ENCODE peak calls at places on chromosomes 6 and 20, in six cellular contexts. One of them, this sample, is unnamed.
A peak's percentile ranks its signal among the peaks of the same experiment; 100 is the strongest.

GRCh38 chr6:128208078-128208477 is 307.2 kb upstream of the THEMIS start:
- DNase-seq in body of pancreas: no peak
- DNase-seq in Peyer's patch: no peak
- DNase-seq in CD4-positive, CD25-positive, alpha-beta regulatory T cell: no peak
- DNase-seq in uterus: no peak
- DNase-seq in spleen: no peak
- DNase-seq in this sample: no peak

GRCh38 chr20:23165307-23165750 is 79.2 kb upstream of the CD93 start:
- DNase-seq in Peyer's patch: peak; percentile 66
- DNase-seq in CD4-positive, CD25-positive, alpha-beta regulatory T cell: no peak
- DNase-seq in spleen: no peak
- DNase-seq in uterus: no peak
- DNase-seq in body of pancreas: no peak
- DNase-seq in this sample: no peak

GRCh38 chr6:35078896-35079295 is 62.2 kb downstream of the TCP11 start:
- DNase-seq in CD4-positive, CD25-positive, alpha-beta regulatory T cell: no peak
- DNase-seq in uterus: no peak
- DNase-seq in body of pancreas: no peak
- DNase-seq in spleen: no peak
- DNase-seq in Peyer's patch: peak; percentile 41
- DNase-seq in this sample: no peak

GRCh38 chr6:108666656-108667260 is 106.0 kb downstream of the FOXO3 start:
- DNase-seq in spleen: no peak
- DNase-seq in body of pancreas: no peak
- DNase-seq in uterus: no peak
- DNase-seq in CD4-positive, CD25-positive, alpha-beta regulatory T cell: no peak
- DNase-seq in Peyer's patch: no peak
- DNase-seq in this sample: no peak

GRCh38 chr6:98463038-98463437 is 371.3 kb upstream of the POU3F2 start:
- DNase-seq in body of pancreas: no peak
- DNase-seq in uterus: no peak
- DNase-seq in spleen: no peak
- DNase-seq in CD4-positive, CD25-positive, alpha-beta regulatory T cell: no peak
- DNase-seq in Peyer's patch: no peak
- DNase-seq in this sample: no peak

GRCh38 chr20:51700809-51701285 is 67.3 kb downstream of the ATP9A start:
- DNase-seq in Peyer's patch: no peak
- DNase-seq in CD4-positive, CD25-positive, alpha-beta regulatory T cell: no peak
- DNase-seq in uterus: no peak
- DNase-seq in body of pancreas: peak; percentile 47
- DNase-seq in spleen: no peak
- DNase-seq in this sample: no peak

GRCh38 chr20:19880256-19881079 is 122.4 kb downstream of the RIN2 start:
- DNase-seq in Peyer's patch: no peak
- DNase-seq in uterus: no peak
- DNase-seq in body of pancreas: no peak
- DNase-seq in spleen: no peak
- DNase-seq in CD4-positive, CD25-positive, alpha-beta regulatory T cell: no peak
- DNase-seq in this sample: no peak

GRCh38 chr6:30325150-30325872 is 1.4 kb upstream of the TRIM39 start:
- DNase-seq in CD4-positive, CD25-positive, alpha-beta regulatory T cell: peak; percentile 70
- DNase-seq in body of pancreas: peak; percentile 54
- DNase-seq in uterus: no peak
- DNase-seq in Peyer's patch: no peak
- DNase-seq in spleen: peak; percentile 86
- DNase-seq in this sample: no peak

GRCh38 chr6:106546322-106547052 is 82.8 kb downstream of the RTN4IP1 start:
- DNase-seq in Peyer's patch: no peak
- DNase-seq in CD4-positive, CD25-positive, alpha-beta regulatory T cell: no peak
- DNase-seq in spleen: no peak
- DNase-seq in body of pancreas: no peak
- DNase-seq in uterus: no peak
- DNase-seq in this sample: no peak

GRCh38 chr20:5510446-5510845 is 193.7 kb upstream of the PROKR2 start:
- DNase-seq in body of pancreas: no peak
- DNase-seq in uterus: no peak
- DNase-seq in spleen: no peak
- DNase-seq in Peyer's patch: no peak
- DNase-seq in CD4-positive, CD25-positive, alpha-beta regulatory T cell: no peak
- DNase-seq in this sample: no peak

GRCh38 chr6:127518710-127519468 is at the start of gene MTCL3:
- DNase-seq in uterus: no peak
- DNase-seq in CD4-positive, CD25-positive, alpha-beta regulatory T cell: no peak
- DNase-seq in spleen: no peak
- DNase-seq in body of pancreas: peak; percentile 36
- DNase-seq in Peyer's patch: no peak
- DNase-seq in this sample: no peak

GRCh38 chr20:35523298-35523888 is 6.1 kb downstream of the C20orf173 start:
- DNase-seq in body of pancreas: peak; percentile 21
- DNase-seq in CD4-positive, CD25-positive, alpha-beta regulatory T cell: no peak
- DNase-seq in Peyer's patch: no peak
- DNase-seq in uterus: no peak
- DNase-seq in spleen: no peak
- DNase-seq in this sample: no peak

GRCh38 chr6:80623066-80623815 is 516.8 kb downstream of the BCKDHB start:
- DNase-seq in CD4-positive, CD25-positive, alpha-beta regulatory T cell: no peak
- DNase-seq in uterus: no peak
- DNase-seq in body of pancreas: no peak
- DNase-seq in Peyer's patch: no peak
- DNase-seq in spleen: no peak
- DNase-seq in this sample: no peak

GRCh38 chr20:47730744-47731143 is 54.5 kb downstream of the SULF2 start:
- DNase-seq in uterus: no peak
- DNase-seq in body of pancreas: no peak
- DNase-seq in CD4-positive, CD25-positive, alpha-beta regulatory T cell: no peak
- DNase-seq in Peyer's patch: no peak
- DNase-seq in spleen: no peak
- DNase-seq in this sample: no peak

GRCh38 chr6:105389543-105389942 is 13.3 kb downstream of the PREP start:
- DNase-seq in Peyer's patch: no peak
- DNase-seq in body of pancreas: no peak
- DNase-seq in uterus: no peak
- DNase-seq in spleen: no peak
- DNase-seq in CD4-positive, CD25-positive, alpha-beta regulatory T cell: no peak
- DNase-seq in this sample: no peak

GRCh38 chr20:62818592-62819493 is 2.0 kb downstream of the COL9A3 start:
- DNase-seq in CD4-positive, CD25-positive, alpha-beta regulatory T cell: no peak
- DNase-seq in spleen: no peak
- DNase-seq in Peyer's patch: no peak
- DNase-seq in uterus: peak; percentile 65
- DNase-seq in body of pancreas: peak; percentile 70
- DNase-seq in this sample: no peak

GRCh38 chr6:154479388-154480143 is 30.9 kb downstream of the CNKSR3 start:
- DNase-seq in CD4-positive, CD25-positive, alpha-beta regulatory T cell: no peak
- DNase-seq in body of pancreas: no peak
- DNase-seq in spleen: peak; percentile 13
- DNase-seq in uterus: no peak
- DNase-seq in Peyer's patch: no peak
- DNase-seq in this sample: no peak
- H3K4me3 ChIP-seq in CD4-positive, CD25-positive, alpha-beta regulatory T cell: no peak overlapping the region
- H3K4me3 ChIP-seq in body of pancreas: no peak overlapping the region
- H3K4me3 ChIP-seq in spleen: no peak overlapping the region
- H3K4me3 ChIP-seq in uterus: peak overlapping the region; percentile 1
- H3K4me3 ChIP-seq in Peyer's patch: no peak overlapping the region
- H3K4me3 ChIP-seq in this sample: no peak overlapping the region

GRCh38 chr6:365835-366234 is 25.7 kb upstream of the IRF4 start:
- DNase-seq in uterus: no peak
- DNase-seq in CD4-positive, CD25-positive, alpha-beta regulatory T cell: no peak
- DNase-seq in spleen: peak; percentile 77
- DNase-seq in body of pancreas: no peak
- DNase-seq in Peyer's patch: peak; percentile 40
- DNase-seq in this sample: no peak
- H3K4me3 ChIP-seq in uterus: no peak overlapping the region
- H3K4me3 ChIP-seq in CD4-positive, CD25-positive, alpha-beta regulatory T cell: no peak overlapping the region
- H3K4me3 ChIP-seq in spleen: no peak overlapping the region
- H3K4me3 ChIP-seq in body of pancreas: no peak overlapping the region
- H3K4me3 ChIP-seq in Peyer's patch: no peak overlapping the region
- H3K4me3 ChIP-seq in this sample: no peak overlapping the region

GRCh38 chr6:155315516-155315871 is 1.2 kb upstream of the TFB1M start:
- DNase-seq in Peyer's patch: no peak
- DNase-seq in body of pancreas: no peak
- DNase-seq in spleen: no peak
- DNase-seq in uterus: no peak
- DNase-seq in CD4-positive, CD25-positive, alpha-beta regulatory T cell: no peak
- DNase-seq in this sample: no peak
- H3K4me3 ChIP-seq in Peyer's patch: no peak overlapping the region
- H3K4me3 ChIP-seq in body of pancreas: no peak overlapping the region
- H3K4me3 ChIP-seq in spleen: peak overlapping the region; percentile 94
- H3K4me3 ChIP-seq in uterus: peak overlapping the region; percentile 61
- H3K4me3 ChIP-seq in CD4-positive, CD25-positive, alpha-beta regulatory T cell: peak overlapping the region; percentile 97
- H3K4me3 ChIP-seq in this sample: no peak overlapping the region

GRCh38 chr20:8856668-8857067 is 212.2 kb upstream of the PLCB4 start:
- DNase-seq in body of pancreas: no peak
- DNase-seq in Peyer's patch: no peak
- DNase-seq in spleen: no peak
- DNase-seq in uterus: no peak
- DNase-seq in CD4-positive, CD25-positive, alpha-beta regulatory T cell: no peak
- DNase-seq in this sample: no peak

GRCh38 chr20:8853805-8854338 is 215.0 kb upstream of the PLCB4 start:
- DNase-seq in body of pancreas: peak; percentile 7
- DNase-seq in uterus: peak; percentile 25
- DNase-seq in Peyer's patch: no peak
- DNase-seq in spleen: no peak
- DNase-seq in CD4-positive, CD25-positive, alpha-beta regulatory T cell: no peak
- DNase-seq in this sample: no peak

GRCh38 chr20:8855315-8855714 is 213.6 kb upstream of the PLCB4 start:
- DNase-seq in spleen: no peak
- DNase-seq in Peyer's patch: no peak
- DNase-seq in uterus: peak; percentile 42
- DNase-seq in body of pancreas: no peak
- DNase-seq in CD4-positive, CD25-positive, alpha-beta regulatory T cell: no peak
- DNase-seq in this sample: no peak

GRCh38 chr20:8851446-8851845 is 217.4 kb upstream of the PLCB4 start:
- DNase-seq in CD4-positive, CD25-positive, alpha-beta regulatory T cell: no peak
- DNase-seq in spleen: no peak
- DNase-seq in Peyer's patch: no peak
- DNase-seq in body of pancreas: no peak
- DNase-seq in uterus: no peak
- DNase-seq in this sample: no peak

GRCh38 chr20:8854566-8854965 is 214.3 kb upstream of the PLCB4 start:
- DNase-seq in uterus: peak; percentile 50
- DNase-seq in body of pancreas: peak; percentile 11
- DNase-seq in CD4-positive, CD25-positive, alpha-beta regulatory T cell: no peak
- DNase-seq in spleen: no peak
- DNase-seq in Peyer's patch: no peak
- DNase-seq in this sample: no peak
- H3K4me3 ChIP-seq in uterus: peak overlapping the region; percentile 7
- H3K4me3 ChIP-seq in body of pancreas: no peak overlapping the region
- H3K4me3 ChIP-seq in CD4-positive, CD25-positive, alpha-beta regulatory T cell: no peak overlapping the region
- H3K4me3 ChIP-seq in spleen: no peak overlapping the region
- H3K4me3 ChIP-seq in Peyer's patch: no peak overlapping the region
- H3K4me3 ChIP-seq in this sample: no peak overlapping the region

GRCh38 chr6:41455410-41455809 is 90.8 kb upstream of the FOXP4 start:
- DNase-seq in CD4-positive, CD25-positive, alpha-beta regulatory T cell: no peak
- DNase-seq in Peyer's patch: no peak
- DNase-seq in spleen: no peak
- DNase-seq in uterus: no peak
- DNase-seq in body of pancreas: no peak
- DNase-seq in this sample: no peak
- H3K4me3 ChIP-seq in CD4-positive, CD25-positive, alpha-beta regulatory T cell: no peak overlapping the region
- H3K4me3 ChIP-seq in Peyer's patch: no peak overlapping the region
- H3K4me3 ChIP-seq in spleen: no peak overlapping the region
- H3K4me3 ChIP-seq in uterus: no peak overlapping the region
- H3K4me3 ChIP-seq in body of pancreas: no peak overlapping the region
- H3K4me3 ChIP-seq in this sample: no peak overlapping the region

DNA sequence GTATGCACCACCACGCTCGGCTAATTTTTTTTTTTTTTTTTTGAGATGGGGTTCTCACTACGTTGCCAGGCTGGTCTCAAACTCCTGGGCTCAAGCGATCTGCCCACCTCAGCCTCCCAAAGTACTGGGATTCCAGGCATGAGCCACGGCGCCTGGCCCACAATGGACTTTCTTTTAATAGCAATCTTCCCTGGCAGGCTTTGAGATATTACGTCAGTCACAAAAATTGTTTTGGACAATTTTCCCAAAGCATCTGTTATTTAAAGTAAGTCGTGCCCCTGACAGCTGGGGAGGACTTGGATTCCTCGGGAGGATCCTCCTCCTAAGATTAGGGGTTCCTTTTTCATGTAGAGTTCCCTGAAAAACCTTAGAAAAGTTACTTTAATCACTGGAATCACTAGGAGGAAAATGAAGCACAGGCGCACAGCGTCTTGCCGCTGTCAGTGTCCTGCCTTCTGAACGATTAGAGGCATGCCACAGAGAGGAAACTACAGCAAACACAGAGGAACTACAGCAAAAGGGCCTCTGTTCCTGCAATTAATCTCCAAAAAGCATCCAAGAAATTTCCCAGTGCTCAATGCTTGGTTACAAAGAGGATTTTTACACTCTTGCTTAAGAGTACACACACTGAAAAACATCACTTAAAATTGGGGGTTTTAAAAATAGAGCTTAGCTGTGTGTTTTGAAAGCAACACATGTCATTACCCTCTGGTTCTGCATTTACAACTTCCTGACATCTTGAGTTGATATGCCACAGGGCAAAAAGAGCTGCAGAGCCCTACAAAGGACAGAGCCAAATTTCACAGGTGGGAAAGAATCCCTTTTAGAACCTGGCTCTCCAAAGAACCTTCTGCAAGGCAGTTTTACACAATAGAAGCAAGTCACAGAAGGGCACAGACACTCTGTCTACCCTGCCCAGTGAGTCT is 4.5 kb downstream of the ACSS1 start:
- DNase-seq in Peyer's patch: peak; percentile 19
- DNase-seq in uterus: peak; percentile 81
- DNase-seq in body of pancreas: peak; percentile 37
- DNase-seq in spleen: peak; percentile 69
- DNase-seq in CD4-positive, CD25-positive, alpha-beta regulatory T cell: no peak
- DNase-seq in this sample: peak; percentile 90
- H3K4me3 ChIP-seq in Peyer's patch: no peak overlapping the region
- H3K4me3 ChIP-seq in uterus: no peak overlapping the region
- H3K4me3 ChIP-seq in body of pancreas: no peak overlapping the region
- H3K4me3 ChIP-seq in spleen: peak overlapping the region; percentile 45
- H3K4me3 ChIP-seq in CD4-positive, CD25-positive, alpha-beta regulatory T cell: no peak overlapping the region
- H3K4me3 ChIP-seq in this sample: no peak overlapping the region

GRCh38 chr20:31790401-31790800 is 28.8 kb upstream of the MYLK2 start:
- DNase-seq in body of pancreas: no peak
- DNase-seq in CD4-positive, CD25-positive, alpha-beta regulatory T cell: no peak
- DNase-seq in uterus: no peak
- DNase-seq in Peyer's patch: no peak
- DNase-seq in spleen: no peak
- DNase-seq in this sample: no peak
- H3K4me3 ChIP-seq in body of pancreas: no peak overlapping the region
- H3K4me3 ChIP-seq in CD4-positive, CD25-positive, alpha-beta regulatory T cell: no peak overlapping the region
- H3K4me3 ChIP-seq in uterus: no peak overlapping the region
- H3K4me3 ChIP-seq in Peyer's patch: no peak overlapping the region
- H3K4me3 ChIP-seq in spleen: no peak overlapping the region
- H3K4me3 ChIP-seq in this sample: no peak overlapping the region

This sample was measured in lower leg skin.